ENCODE peak calls at places on chromosomes 16 and 17, in six cellular contexts. Y, E, T, M, C and U are unnamed samples.

GRCh38 chr17:67365762-67366192 is 600 bp downstream of the PSMD12 start:
- DNase-seq in E (no peak), Y (no peak), T (no peak), M (no peak), C (no peak), U (peak)

GRCh38 chr17:20993863-20994778 is 48.7 kb downstream of the USP22 start:
- DNase-seq in M (no peak), E (no peak), T (peak), Y (peak), C (no peak), U (no peak)

GRCh38 chr16:28213396-28213795 is 1.6 kb upstream of the XPO6 start:
- DNase-seq in E (no peak), C (no peak), T (no peak), Y (no peak), M (no peak), U (no peak)

GRCh38 chr16:81042821-81043220 is 7.2 kb downstream of the ATMIN start:
- DNase-seq in E (no peak), M (no peak), Y (no peak), T (no peak), C (no peak), U (no peak)

GRCh38 chr16:84223456-84223855 is 16.4 kb downstream of the KCNG4 start:
- DNase-seq in C (no peak), E (no peak), Y (no peak), M (no peak), T (no peak), U (no peak)

GRCh38 chr16:65624696-65625095 is 502.8 kb upstream of the CDH11 start:
- DNase-seq in Y (no peak), E (no peak), M (no peak), C (no peak), T (no peak), U (no peak)

GRCh38 chr17:66222772-66223350 is 6.4 kb downstream of the APOH start:
- DNase-seq in C (no peak), M (no peak), Y (no peak), E (no peak), T (no peak), U (no peak)

GRCh38 chr16:87499189-87499486 is 6.3 kb upstream of the ZCCHC14 start:
- DNase-seq in E (no peak), T (no peak), C (no peak), M (no peak), Y (no peak), U (no peak)

GRCh38 chr17:66547170-66547865 is 244.9 kb downstream of the PRKCA start:
- DNase-seq in T (no peak), E (no peak), Y (no peak), M (no peak), C (no peak), U (no peak)

GRCh38 chr17:48487221-48487620 is 43.6 kb downstream of the HOXB1 start:
- DNase-seq in Y (no peak), M (no peak), T (no peak), C (no peak), E (no peak), U (no peak)

GRCh38 chr17:21161498-21162393 is 35.0 kb downstream of the DHRS7B start:
- DNase-seq in Y (no peak), M (no peak), T (no peak), E (no peak), C (no peak), U (no peak)

GRCh38 chr17:67575325-67575724 is 142.4 kb upstream of the NOL11 start:
- DNase-seq in T (no peak), E (no peak), Y (no peak), C (no peak), M (no peak), U (no peak)

GRCh38 chr17:38333635-38334295 is 10.0 kb downstream of the GPR179 start:
- DNase-seq in Y (no peak), C (peak), T (peak), E (no peak), M (peak), U (peak)

GRCh38 chr16:23710008-23710407 is 3.0 kb downstream of the ERN2 start:
- DNase-seq in C (no peak), Y (no peak), M (no peak), E (no peak), T (no peak), U (no peak)